ENCODE peak calls at places on chromosomes 1 and 21, in six cellular contexts. W is psoas muscle, T is astrocyte of the spinal cord, O is PC-3, S is bronchial epithelial cell, F is fibroblast of lung. E is an unnamed sample.

GRCh38 chr1:59502009-59502691 is 205.3 kb downstream of the FGGY start:
- DNase-seq in W (no peak), T (no peak), O (no peak), S (peak), F (peak), E (peak)

GRCh38 chr1:125119024-125119441 is 3934.3 kb downstream of the SRGAP2C start:
- DNase-seq in W (no peak), T (no peak), O (no peak), S (no peak), F (no peak), E (no peak)

GRCh38 chr1:76668046-76668445 is 199.2 kb upstream of the ST6GALNAC5 start:
- DNase-seq in W (no peak), T (peak), O (no peak), S (no peak), F (no peak), E (no peak)

GRCh38 chr1:236753554-236753953 is 41.5 kb upstream of the MTR start:
- DNase-seq in W (no peak), T (peak), O (peak), S (peak), F (peak), E (peak)

GRCh38 chr21:34012640-34013039 is 60.7 kb upstream of the MRPS6 start:
- DNase-seq in W (no peak), T (no peak), O (no peak), S (no peak), F (no peak), E (no peak)

GRCh38 chr1:209989525-209989924 is 51.5 kb downstream of the SYT14 start:
- DNase-seq in W (no peak), T (peak), O (peak), S (peak), F (peak), E (peak)

GRCh38 chr1:14678011-14678638 is 79.6 kb downstream of the KAZN start:
- DNase-seq in W (no peak), T (no peak), O (no peak), S (no peak), F (no peak), E (no peak)

GRCh38 chr1:58576727-58577675 is at the start of gene TACSTD2:
- DNase-seq in W (peak), T (no peak), O (peak), S (peak), F (no peak), E (no peak)

GRCh38 chr1:109929588-109930251 is 19.1 kb downstream of the CSF1 start:
- DNase-seq in W (no peak), T (no peak), O (no peak), S (no peak), F (no peak), E (no peak)

GRCh38 chr1:95850165-95850649 is 616.2 kb downstream of the RWDD3 start:
- DNase-seq in W (no peak), T (no peak), O (no peak), S (no peak), F (no peak), E (no peak)

GRCh38 chr1:154463512-154463990 is 38.5 kb upstream of the TDRD10 start:
- DNase-seq in W (no peak), T (peak), O (peak), S (no peak), F (no peak), E (no peak)

GRCh38 chr1:185598326-185598725 is 135.9 kb upstream of the HMCN1 start:
- DNase-seq in W (no peak), T (no peak), O (no peak), S (no peak), F (no peak), E (no peak)

GRCh38 chr1:151510957-151511635 is at the start of gene CGN:
- DNase-seq in W (peak), T (peak), O (peak), S (peak), F (peak), E (peak)

GRCh38 chr1:36247538-36247937 is 23.3 kb downstream of the THRAP3 start:
- DNase-seq in W (no peak), T (no peak), O (no peak), S (no peak), F (no peak), E (no peak)

GRCh38 chr1:233240839-233241682 is 54.5 kb downstream of the PCNX2 start:
- DNase-seq in W (peak), T (peak), O (peak), S (peak), F (peak), E (peak)

GRCh38 chr1:158248771-158249170 is 5.5 kb upstream of the CD1A start:
- DNase-seq in W (no peak), T (no peak), O (no peak), S (no peak), F (no peak), E (no peak)

DNA sequence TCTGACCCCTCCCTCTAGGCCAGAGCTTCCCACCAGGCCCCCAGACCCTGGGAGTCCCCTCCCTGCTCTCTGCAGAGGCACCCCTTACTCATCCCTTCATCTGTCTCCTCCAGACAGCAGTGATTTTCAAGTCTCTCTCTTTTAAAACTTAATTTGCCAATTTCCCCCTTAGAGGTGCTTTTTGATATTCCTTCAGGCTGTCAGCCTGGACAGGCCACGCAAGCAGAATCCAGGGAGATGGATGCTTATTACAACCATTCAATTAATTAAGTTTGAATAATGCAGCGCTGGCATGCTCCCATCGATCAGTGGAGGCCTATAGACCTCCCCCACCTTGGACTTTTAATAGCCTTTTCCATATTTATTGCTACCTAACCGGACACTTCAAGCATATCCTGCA is 6.2 kb downstream of the CAMK2N1 start:
- DNase-seq in W (no peak), T (no peak), O (no peak), S (no peak), F (no peak), E (no peak)
- H3K4me3 ChIP-seq in W (no peak), T (no peak), O (no peak), S (no peak), F (no peak), E (no peak)

GRCh38 chr1:227909188-227909587 is 38.5 kb downstream of the WNT9A start:
- DNase-seq in W (no peak), T (no peak), O (no peak), S (no peak), F (no peak), E (no peak)
- TF ChIP-seq CTCF in W (no peak), T (no peak), O (no peak), S (no peak), F (no peak), E (no peak)

DNA sequence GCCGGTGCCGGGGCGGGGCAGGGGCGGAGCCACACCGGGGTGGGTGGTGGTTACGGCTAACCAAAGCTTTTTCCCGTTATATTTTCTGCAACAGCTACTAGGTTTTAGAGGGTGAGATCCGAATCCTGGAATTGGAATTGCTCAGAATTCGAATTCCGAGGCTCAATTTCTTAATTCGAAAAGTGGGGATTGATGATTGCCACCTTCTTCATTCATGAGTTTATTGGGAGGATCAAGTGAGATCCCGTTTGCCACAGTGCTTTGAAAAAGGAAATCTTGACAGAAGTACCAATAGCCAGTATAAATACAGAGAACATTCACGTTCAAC is 207 bp upstream of the SVBP start:
- DNase-seq in W (no peak), T (no peak), O (no peak), S (no peak), F (no peak), E (no peak)
- H3K4me3 ChIP-seq in W (peak), T (peak), O (peak), S (peak), F (peak), E (peak)

DNA sequence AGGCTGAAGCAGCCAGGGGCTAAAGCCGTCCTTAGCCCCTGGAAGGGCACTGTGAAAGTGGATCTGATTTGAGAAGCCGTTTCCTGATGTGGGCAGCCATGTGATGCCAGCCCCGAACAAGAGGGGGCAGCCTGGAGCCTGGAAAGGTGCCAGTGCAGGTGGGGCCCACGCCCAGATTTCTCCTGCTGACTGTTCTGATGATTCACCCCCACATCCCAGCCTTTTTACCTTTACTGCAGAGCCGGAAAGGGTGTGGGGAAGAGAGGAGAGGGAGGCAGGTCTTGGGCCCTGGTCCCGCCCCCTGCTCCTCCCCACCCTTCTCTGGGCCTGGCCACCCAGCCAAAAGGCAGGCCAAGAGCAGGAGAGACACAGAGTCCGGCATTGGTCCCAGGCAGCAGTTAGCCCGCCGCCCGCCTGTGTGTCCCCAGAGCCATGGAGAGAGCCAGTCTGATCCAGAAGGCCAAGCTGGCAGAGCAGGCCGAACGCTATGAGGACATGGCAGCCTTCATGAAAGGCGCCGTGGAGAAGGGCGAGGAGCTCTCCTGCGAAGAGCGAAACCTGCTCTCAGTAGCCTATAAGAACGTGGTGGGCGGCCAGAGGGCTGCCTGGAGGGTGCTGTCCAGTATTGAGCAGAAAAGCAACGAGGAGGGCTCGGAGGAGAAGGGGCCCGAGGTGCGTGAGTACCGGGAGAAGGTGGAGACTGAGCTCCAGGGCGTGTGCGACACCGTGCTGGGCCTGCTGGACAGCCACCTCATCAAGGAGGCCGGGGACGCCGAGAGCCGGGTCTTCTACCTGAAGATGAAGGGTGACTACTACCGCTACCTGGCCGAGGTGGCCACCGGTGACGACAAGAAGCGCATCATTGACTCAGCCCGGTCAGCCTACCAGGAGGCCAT is at the start of gene SFN:
- DNase-seq in W (no peak), T (no peak), O (peak), S (peak), F (no peak), E (no peak)
- TF ChIP-seq CTCF in W (peak), T (peak), O (peak), S (peak), F (no peak), E (peak)

DNA sequence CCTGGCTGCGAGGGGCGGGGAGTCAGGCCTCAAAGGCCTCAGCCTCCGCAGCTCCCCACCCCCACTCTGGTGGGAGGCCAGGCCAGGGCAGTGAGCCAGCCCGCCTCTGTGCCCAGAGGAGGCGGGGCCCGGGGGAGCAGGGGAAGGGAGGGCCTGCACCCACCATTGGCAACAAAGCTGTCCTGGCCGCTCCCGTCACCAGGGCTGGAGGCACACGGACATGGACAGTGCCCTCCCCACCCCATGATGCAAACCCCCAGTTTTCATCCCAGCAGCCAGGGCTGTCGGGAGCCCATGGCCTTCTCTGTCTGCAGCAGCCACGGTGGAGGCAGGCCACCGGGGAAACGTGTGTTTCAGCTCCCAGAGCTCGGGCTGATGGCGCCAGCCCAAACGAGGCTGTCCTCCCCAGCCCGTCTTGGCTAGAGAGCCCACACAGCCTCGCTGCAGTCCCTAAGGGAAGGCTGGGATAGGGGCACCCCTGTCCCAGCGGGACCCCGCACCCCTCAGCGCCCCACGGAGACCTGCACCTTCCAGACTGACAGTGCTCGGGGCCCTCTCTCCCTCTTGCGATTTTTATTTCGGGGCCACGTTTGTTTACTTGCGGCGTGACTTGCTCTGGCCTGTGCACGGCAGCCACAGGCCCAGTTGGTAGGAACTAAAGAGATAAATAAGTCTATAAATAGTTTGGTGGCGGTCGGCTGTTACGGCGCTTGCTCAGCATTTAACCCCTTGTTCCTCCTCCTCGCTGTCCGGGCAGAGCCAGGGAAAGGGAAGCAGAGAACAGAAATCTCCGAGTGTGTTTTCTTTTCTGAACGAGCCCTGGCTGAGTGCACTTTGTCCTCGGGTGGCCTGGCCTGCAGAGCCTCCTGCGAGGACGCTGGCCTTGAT is 101.8 kb downstream of the PRDM16 start:
- DNase-seq in W (peak), T (peak), O (no peak), S (peak), F (peak), E (no peak)
- H3K4me3 ChIP-seq in W (peak), T (no peak), O (peak), S (peak), F (no peak), E (no peak)

GRCh38 chr1:115465802-115466363 is 127.8 kb upstream of the NGF start:
- DNase-seq in W (no peak), T (no peak), O (no peak), S (no peak), F (no peak), E (no peak)

GRCh38 chr1:115467196-115467595 is 129.1 kb upstream of the NGF start:
- DNase-seq in W (no peak), T (no peak), O (no peak), S (no peak), F (no peak), E (no peak)

GRCh38 chr1:115467790-115468189 is 129.7 kb upstream of the NGF start:
- DNase-seq in W (no peak), T (no peak), O (no peak), S (no peak), F (no peak), E (no peak)

GRCh38 chr1:115463347-115463746 is 125.3 kb upstream of the NGF start:
- DNase-seq in W (no peak), T (no peak), O (peak), S (no peak), F (no peak), E (no peak)

GRCh38 chr1:115466433-115466832 is 128.4 kb upstream of the NGF start:
- DNase-seq in W (no peak), T (no peak), O (no peak), S (no peak), F (no peak), E (no peak)
- TF ChIP-seq CTCF in W (no peak), T (peak), O (peak), S (no peak), F (no peak), E (peak)

DNA sequence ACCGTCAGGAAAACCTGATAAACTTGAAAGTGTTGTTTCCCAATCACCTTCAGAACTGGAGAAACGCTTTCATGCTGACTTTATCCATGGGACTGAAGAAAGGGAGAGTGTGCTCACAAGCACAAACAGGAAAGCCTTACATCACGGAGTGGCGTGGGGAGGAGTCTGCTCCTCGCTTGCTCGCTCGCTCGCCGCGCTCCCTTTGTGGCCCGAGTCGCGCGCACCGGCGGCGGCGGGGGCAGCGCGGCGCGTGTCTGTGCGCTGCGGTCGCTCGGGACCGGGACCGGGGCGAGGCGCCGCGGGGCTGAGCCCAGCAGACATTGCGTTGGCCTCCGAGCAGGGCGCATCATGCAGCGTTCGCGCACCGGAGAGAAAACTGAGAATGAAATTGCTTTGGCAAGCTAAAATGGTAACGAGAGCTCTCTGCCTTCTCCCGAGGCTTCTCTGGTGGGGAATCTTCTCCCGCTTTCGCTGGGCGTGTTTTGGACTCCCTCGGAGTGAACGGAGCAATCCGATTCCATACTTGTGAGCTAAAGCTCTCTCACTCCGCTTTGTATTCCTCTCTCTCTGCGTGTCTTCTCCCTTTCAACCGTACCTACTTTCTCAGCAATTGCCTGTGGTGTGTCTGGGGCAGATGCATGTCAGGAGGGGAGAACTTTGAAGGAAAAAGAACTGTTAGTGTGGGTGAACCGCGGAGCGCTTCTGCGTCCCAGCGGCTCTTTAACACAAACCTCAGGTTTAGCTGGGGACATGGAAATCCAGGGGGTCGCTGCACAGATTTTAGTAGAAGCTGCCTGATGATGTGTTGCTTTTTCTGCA is at the start of gene RGL1:
- DNase-seq in W (peak), T (peak), O (peak), S (peak), F (peak), E (peak)
- H3K4me3 ChIP-seq in W (peak), T (peak), O (peak), S (peak), F (peak), E (peak)

E was measured in fibroblast of mammary gland.